ENCODE peak calls at places on chromosomes 13 and 19, in four cellular contexts. E is HCT116, H is tibial artery, A is breast epithelium. V is an unnamed sample.
A peak's percentile ranks its signal among the peaks of the same experiment; 100 is the strongest.

GRCh38 chr19:16398530-16399241 is 73.1 kb downstream of the EPS15L1 start:
- DNase-seq in E (no peak), H (no peak), A (no peak), V (no peak)

GRCh38 chr13:50463662-50464061 is 379.8 kb downstream of the DLEU7 start:
- DNase-seq in E (no peak), H (no peak), A (no peak), V (no peak)

GRCh38 chr13:97307882-97308624 is 85.9 kb downstream of the MBNL2 start:
- DNase-seq in E (peak; percentile 69), H (no peak), A (peak; percentile 72), V (no peak)

GRCh38 chr19:10246511-10246910 is 5.5 kb upstream of the MRPL4 start:
- DNase-seq in E (no peak), H (no peak), A (no peak), V (no peak)

GRCh38 chr13:48400090-48400694 is 12.7 kb downstream of the LPAR6 start:
- DNase-seq in E (no peak), H (no peak), A (no peak), V (no peak)

GRCh38 chr19:6011794-6012193 is 33.9 kb upstream of the RANBP3 start:
- DNase-seq in E (no peak), H (no peak), A (no peak), V (no peak)

GRCh38 chr19:14059093-14059480 is 2.8 kb downstream of the PALM3 start:
- DNase-seq in E (no peak), H (no peak), A (no peak), V (peak; percentile 35)

GRCh38 chr13:61029064-61029463 is 386.6 kb downstream of the PCDH20 start:
- DNase-seq in E (no peak), H (no peak), A (no peak), V (peak; percentile 2)

GRCh38 chr19:42113641-42114348 is 18.5 kb downstream of the POU2F2 start:
- DNase-seq in E (peak; percentile 64), H (no peak), A (no peak), V (peak; percentile 85)

GRCh38 chr19:11101057-11101456 is 11.8 kb downstream of the LDLR start:
- DNase-seq in E (no peak), H (no peak), A (no peak), V (no peak)

GRCh38 chr19:17420267-17420924 is 549 bp downstream of the MVB12A start:
- DNase-seq in E (no peak), H (peak; percentile 74), A (peak; percentile 31), V (peak; percentile 46)

GRCh38 chr19:17419491-17420266 is at the start of gene MVB12A:
- DNase-seq in E (peak; percentile 98), H (peak; percentile 99), A (peak; percentile 97), V (peak; percentile 99)

GRCh38 chr19:17419154-17419490 is 725 bp upstream of the MVB12A start:
- DNase-seq in E (no peak), H (no peak), A (no peak), V (no peak)

GRCh38 chr19:17421942-17422341 is 2.1 kb downstream of the MVB12A start:
- DNase-seq in E (no peak), H (no peak), A (no peak), V (no peak)

GRCh38 chr19:17418710-17419109 is 1.1 kb upstream of the MVB12A start:
- DNase-seq in E (no peak), H (no peak), A (no peak), V (no peak)
- H3K4me3 ChIP-seq in E (peak overlapping the region; percentile 93), H (no peak overlapping the region), A (no peak overlapping the region), V (peak overlapping the region; percentile 73)

GRCh38 chr13:40666905-40667621 is 622 bp upstream of the FOXO1 start:
- DNase-seq in E (no peak), H (peak; percentile 75), A (peak; percentile 42), V (no peak)

GRCh38 chr13:40667622-40667978 is 1.2 kb upstream of the FOXO1 start:
- DNase-seq in E (no peak), H (peak; percentile 71), A (peak; percentile 49), V (no peak)

GRCh38 chr13:40670307-40670706 is 3.9 kb upstream of the FOXO1 start:
- DNase-seq in E (no peak), H (no peak), A (no peak), V (no peak)

GRCh38 chr13:40666058-40666904 is at the start of gene FOXO1:
- DNase-seq in E (peak; percentile 58), H (peak; percentile 95), A (peak; percentile 91), V (peak; percentile 95)

GRCh38 chr13:40668335-40668734 is 1.9 kb upstream of the FOXO1 start:
- DNase-seq in E (no peak), H (peak; percentile 73), A (no peak), V (peak; percentile 73)
- TF ChIP-seq CTCF in E (no peak), H (no peak), A (no peak), V (peak; percentile 71)

DNA sequence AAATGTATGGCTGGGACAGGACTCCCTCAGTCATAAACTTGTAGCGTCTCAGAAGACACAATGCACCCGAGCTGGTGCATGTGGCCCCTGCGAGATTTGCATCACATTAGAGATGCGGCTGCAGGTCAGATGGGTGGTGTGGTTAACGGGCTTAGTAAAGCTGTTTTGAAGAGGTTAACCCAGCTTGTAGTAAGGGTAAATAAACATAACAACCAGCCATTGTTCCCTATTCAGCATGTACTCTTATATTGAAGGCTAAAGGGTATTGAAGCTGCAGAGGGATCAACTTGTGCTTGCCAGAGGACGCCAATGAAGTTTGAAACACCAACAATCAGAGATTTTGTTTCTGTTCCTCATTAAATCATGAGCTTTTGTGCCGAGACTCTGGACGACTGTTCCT is 79.4 kb downstream of the ZIC5 start:
- DNase-seq in E (no peak), H (no peak), A (no peak), V (peak; percentile 32)
- H3K4me3 ChIP-seq in E (no peak overlapping the region), H (no peak overlapping the region), A (no peak overlapping the region), V (peak overlapping the region; percentile 47)

DNA sequence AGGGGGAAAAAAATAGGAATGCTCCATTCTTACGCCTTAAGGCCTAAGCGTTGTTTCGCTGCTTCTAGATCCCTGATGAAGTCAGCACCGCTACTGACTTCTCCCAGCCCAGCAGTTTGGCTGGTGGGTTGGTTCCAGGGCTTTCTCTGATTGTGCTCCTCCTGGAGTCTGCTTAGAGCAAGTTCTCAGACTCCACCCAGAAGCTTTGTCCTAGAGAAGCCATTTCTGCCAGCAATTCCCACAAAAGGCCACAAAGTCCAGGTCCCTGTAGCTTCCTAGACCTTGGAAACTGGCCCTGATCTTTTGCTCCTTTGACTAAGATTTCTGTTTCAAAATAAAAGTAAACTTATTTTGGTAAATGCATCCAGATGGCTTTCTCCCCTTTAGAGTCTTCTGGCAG is 65.4 kb downstream of the KCTD12 start:
- DNase-seq in E (no peak), H (peak; percentile 77), A (peak; percentile 32), V (no peak)
- TF ChIP-seq CTCF in E (no peak), H (no peak), A (no peak), V (no peak)

GRCh38 chr19:2984196-2984490 is 6.8 kb downstream of the TLE6 start:
- DNase-seq in E (no peak), H (no peak), A (no peak), V (no peak)
- H3K4me3 ChIP-seq in E (no peak overlapping the region), H (peak overlapping the region; percentile 42), A (peak overlapping the region; percentile 69), V (peak overlapping the region; percentile 17)

DNA sequence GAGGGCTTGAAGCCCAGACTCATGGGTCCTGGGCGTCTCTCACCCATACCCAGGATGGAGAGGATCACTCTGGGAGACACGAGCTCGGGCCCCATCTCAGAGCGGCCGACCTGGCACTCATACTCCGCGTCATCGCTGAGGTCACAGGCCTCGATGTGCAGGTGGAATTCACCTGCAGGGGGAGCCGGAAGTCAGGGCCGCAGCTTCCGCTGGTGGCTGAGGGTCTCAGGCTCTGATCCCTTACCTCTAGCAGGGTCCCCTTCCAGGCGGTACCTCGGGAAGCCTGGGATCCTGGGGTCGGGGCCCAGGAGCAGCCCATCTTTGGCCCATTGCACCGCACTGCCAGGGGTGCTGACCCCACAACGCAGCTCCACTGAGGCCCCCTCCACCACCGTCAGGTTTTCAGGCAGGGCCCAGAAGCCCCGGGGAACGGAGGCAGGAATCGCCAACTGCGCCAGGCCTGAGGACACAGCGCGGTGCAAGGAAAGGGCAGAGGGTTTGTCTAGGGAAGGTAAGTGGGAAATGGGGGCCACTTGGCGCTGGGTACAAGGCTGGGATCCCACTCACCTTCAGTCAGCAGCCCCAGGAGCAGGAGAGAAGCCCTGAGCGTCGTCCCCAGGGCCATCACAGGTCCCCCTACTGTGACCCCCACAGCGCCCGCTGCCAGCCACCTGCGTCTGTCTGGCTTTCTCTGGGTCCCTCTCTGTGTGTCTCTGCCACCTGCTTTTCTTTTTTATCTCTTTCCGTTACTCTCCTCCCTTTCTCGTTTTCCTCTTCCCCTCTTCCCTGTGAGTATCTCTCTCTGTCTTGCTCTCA is 883 bp downstream of the NPHS1 start:
- DNase-seq in E (no peak), H (no peak), A (no peak), V (no peak)
- TF ChIP-seq CTCF in E (peak; percentile 16), H (no peak), A (no peak), V (no peak)

GRCh38 chr13:109781384-109782065 is 4.9 kb downstream of the IRS2 start:
- DNase-seq in E (no peak), H (peak; percentile 73), A (no peak), V (no peak)
- H3K4me3 ChIP-seq in E (no peak overlapping the region), H (peak overlapping the region; percentile 88), A (peak overlapping the region; percentile 97), V (no peak overlapping the region)

GRCh38 chr13:100828226-100828625 is 153.6 kb upstream of the TMTC4 start:
- DNase-seq in E (no peak), H (no peak), A (no peak), V (no peak)
- TF ChIP-seq CTCF in E (no peak), H (no peak), A (no peak), V (no peak)

GRCh38 chr13:80649274-80649673 is 308.3 kb upstream of the SPRY2 start:
- DNase-seq in E (no peak), H (no peak), A (no peak), V (no peak)

GRCh38 chr13:80655778-80656518 is 315.0 kb upstream of the SPRY2 start:
- DNase-seq in E (no peak), H (no peak), A (no peak), V (no peak)

GRCh38 chr13:80658705-80659104 is 317.8 kb upstream of the SPRY2 start:
- DNase-seq in E (no peak), H (no peak), A (no peak), V (no peak)

GRCh38 chr13:80654638-80655249 is 313.8 kb upstream of the SPRY2 start:
- DNase-seq in E (no peak), H (no peak), A (no peak), V (no peak)
- H3K4me3 ChIP-seq in E (no peak overlapping the region), H (no peak overlapping the region), A (peak overlapping the region; percentile 34), V (no peak overlapping the region)

V was measured in GM12865.